ENCODE peak calls at places on chromosomes 11 and 22, in seven cellular contexts. One of them, this sample, is unnamed.
A peak's percentile ranks its signal among the peaks of the same experiment; 100 is the strongest.

GRCh38 chr11:115408036-115408911 is 95.9 kb downstream of the CADM1 start:
- DNase-seq in stimulated activated CD4-positive, alpha-beta T cell treated with anti-CD3 and anti-CD28 coated beads, TNF-alpha, amount 100 ng/mL, for 1 hour: no peak
- DNase-seq in substantia nigra: no peak
- DNase-seq in HuH-7.5: no peak
- DNase-seq in adrenal gland: no peak
- DNase-seq in amniotic stem cell: no peak
- DNase-seq in uterus: peak; percentile 49
- DNase-seq in this sample: no peak

GRCh38 chr22:45349916-45350315 is 40.2 kb downstream of the FAM118A start:
- DNase-seq in substantia nigra: no peak
- DNase-seq in HuH-7.5: no peak
- DNase-seq in uterus: no peak
- DNase-seq in amniotic stem cell: no peak
- DNase-seq in stimulated activated CD4-positive, alpha-beta T cell treated with anti-CD3 and anti-CD28 coated beads, TNF-alpha, amount 100 ng/mL, for 1 hour: no peak
- DNase-seq in adrenal gland: no peak
- DNase-seq in this sample: no peak

GRCh38 chr11:132683602-132684001 is 848.7 kb downstream of the OPCML start:
- DNase-seq in substantia nigra: no peak
- DNase-seq in HuH-7.5: no peak
- DNase-seq in adrenal gland: no peak
- DNase-seq in uterus: no peak
- DNase-seq in stimulated activated CD4-positive, alpha-beta T cell treated with anti-CD3 and anti-CD28 coated beads, TNF-alpha, amount 100 ng/mL, for 1 hour: no peak
- DNase-seq in amniotic stem cell: no peak
- DNase-seq in this sample: no peak

GRCh38 chr11:45945392-45945999 is 23.0 kb downstream of the LARGE2 start:
- DNase-seq in substantia nigra: no peak
- DNase-seq in uterus: no peak
- DNase-seq in HuH-7.5: no peak
- DNase-seq in amniotic stem cell: no peak
- DNase-seq in stimulated activated CD4-positive, alpha-beta T cell treated with anti-CD3 and anti-CD28 coated beads, TNF-alpha, amount 100 ng/mL, for 1 hour: no peak
- DNase-seq in adrenal gland: no peak
- DNase-seq in this sample: no peak

GRCh38 chr22:46126853-46127385 is 23.4 kb upstream of the PPARA start:
- DNase-seq in HuH-7.5: no peak
- DNase-seq in uterus: no peak
- DNase-seq in substantia nigra: no peak
- DNase-seq in stimulated activated CD4-positive, alpha-beta T cell treated with anti-CD3 and anti-CD28 coated beads, TNF-alpha, amount 100 ng/mL, for 1 hour: no peak
- DNase-seq in amniotic stem cell: no peak
- DNase-seq in adrenal gland: no peak
- DNase-seq in this sample: no peak

GRCh38 chr11:22337571-22338464 is at the start of gene SLC17A6:
- DNase-seq in uterus: no peak
- DNase-seq in stimulated activated CD4-positive, alpha-beta T cell treated with anti-CD3 and anti-CD28 coated beads, TNF-alpha, amount 100 ng/mL, for 1 hour: no peak
- DNase-seq in adrenal gland: peak; percentile 22
- DNase-seq in HuH-7.5: peak; percentile 13
- DNase-seq in substantia nigra: no peak
- DNase-seq in amniotic stem cell: peak; percentile 3
- DNase-seq in this sample: no peak

GRCh38 chr11:84056696-84057095 is 770.5 kb upstream of the CCDC90B start:
- DNase-seq in substantia nigra: no peak
- DNase-seq in amniotic stem cell: no peak
- DNase-seq in stimulated activated CD4-positive, alpha-beta T cell treated with anti-CD3 and anti-CD28 coated beads, TNF-alpha, amount 100 ng/mL, for 1 hour: no peak
- DNase-seq in adrenal gland: no peak
- DNase-seq in HuH-7.5: no peak
- DNase-seq in uterus: no peak
- DNase-seq in this sample: no peak

GRCh38 chr11:62025429-62026105 is 58.1 kb upstream of the FTH1 start:
- DNase-seq in HuH-7.5: peak; percentile 83
- DNase-seq in amniotic stem cell: peak; percentile 26
- DNase-seq in uterus: peak; percentile 35
- DNase-seq in substantia nigra: no peak
- DNase-seq in adrenal gland: peak; percentile 45
- DNase-seq in stimulated activated CD4-positive, alpha-beta T cell treated with anti-CD3 and anti-CD28 coated beads, TNF-alpha, amount 100 ng/mL, for 1 hour: peak; percentile 52
- DNase-seq in this sample: peak; percentile 35

GRCh38 chr11:41206388-41206787 is 253.1 kb downstream of the LRRC4C start:
- DNase-seq in amniotic stem cell: no peak
- DNase-seq in HuH-7.5: no peak
- DNase-seq in stimulated activated CD4-positive, alpha-beta T cell treated with anti-CD3 and anti-CD28 coated beads, TNF-alpha, amount 100 ng/mL, for 1 hour: no peak
- DNase-seq in uterus: no peak
- DNase-seq in substantia nigra: no peak
- DNase-seq in adrenal gland: no peak
- DNase-seq in this sample: no peak

GRCh38 chr11:92349478-92350156 is 125.0 kb downstream of the FAT3 start:
- DNase-seq in amniotic stem cell: no peak
- DNase-seq in adrenal gland: no peak
- DNase-seq in uterus: no peak
- DNase-seq in substantia nigra: no peak
- DNase-seq in HuH-7.5: no peak
- DNase-seq in stimulated activated CD4-positive, alpha-beta T cell treated with anti-CD3 and anti-CD28 coated beads, TNF-alpha, amount 100 ng/mL, for 1 hour: no peak
- DNase-seq in this sample: no peak

GRCh38 chr11:122893131-122893530 is 10.6 kb downstream of the JHY start:
- DNase-seq in stimulated activated CD4-positive, alpha-beta T cell treated with anti-CD3 and anti-CD28 coated beads, TNF-alpha, amount 100 ng/mL, for 1 hour: no peak
- DNase-seq in substantia nigra: no peak
- DNase-seq in HuH-7.5: no peak
- DNase-seq in amniotic stem cell: no peak
- DNase-seq in uterus: no peak
- DNase-seq in adrenal gland: no peak
- DNase-seq in this sample: no peak